ENCODE peak calls at places on chromosomes 7 and 10, in eight cellular contexts. Q is EL; A is uterus; B is HS-5; J is pulmonary artery endothelial cell; C is islet precursor cell; P is NCI-H1105 treated with DMSO at 0.1 percent for 48 hours; O is activated effector memory CD4-positive, alpha-beta T cell treated with anti-CD3 and anti-CD28 coated beads, Interleukin-2, amount 50 U/mL, for 16 hours. U is an unnamed sample.

GRCh38 chr10:126012485-126012884 is 116.1 kb downstream of the FANK1 start:
- DNase-seq in Q (peak; percentile 16), A (no peak), B (no peak), J (no peak), C (no peak), P (no peak), O (no peak), U (no peak)

GRCh38 chr7:25249772-25250171 is 21.5 kb upstream of the NPVF start:
- DNase-seq in Q (no peak), A (no peak), B (no peak), J (no peak), C (no peak), P (no peak), O (no peak), U (no peak)

GRCh38 chr10:109245821-109246220 is 677.5 kb downstream of the XPNPEP1 start:
- DNase-seq in Q (no peak), A (no peak), B (no peak), J (no peak), C (no peak), P (no peak), O (no peak), U (no peak)

GRCh38 chr10:73586583-73586984 is 4.6 kb downstream of the USP54 start:
- DNase-seq in Q (peak; percentile 87), A (no peak), B (peak; percentile 44), J (peak; percentile 65), C (no peak), P (no peak), O (no peak), U (no peak)

GRCh38 chr7:130831817-130832481 is 97.9 kb upstream of the KLF14 start:
- DNase-seq in Q (peak; percentile 52), A (no peak), B (no peak), J (no peak), C (no peak), P (peak; percentile 57), O (no peak), U (no peak)

GRCh38 chr7:79293655-79294142 is 159.8 kb downstream of the MAGI2 start:
- DNase-seq in Q (peak; percentile 68), A (no peak), B (no peak), J (no peak), C (no peak), P (no peak), O (no peak), U (no peak)

GRCh38 chr10:102280397-102281015 is 35.2 kb downstream of the GBF1 start:
- DNase-seq in Q (peak; percentile 29), A (no peak), B (no peak), J (peak; percentile 29), C (no peak), P (peak; percentile 1), O (no peak), U (no peak)

GRCh38 chr10:24989867-24990266 is 26.1 kb downstream of the ENKUR start:
- DNase-seq in Q (no peak), A (no peak), B (no peak), J (no peak), C (no peak), P (no peak), O (no peak), U (no peak)

GRCh38 chr10:11443468-11444147 is 167.8 kb downstream of the USP6NL start:
- DNase-seq in Q (no peak), A (no peak), B (no peak), J (no peak), C (no peak), P (no peak), O (no peak), U (no peak)

GRCh38 chr10:76547352-76547972 is 1090.1 kb downstream of the KCNMA1 start:
- DNase-seq in Q (peak; percentile 78), A (peak; percentile 80), B (peak; percentile 42), J (peak; percentile 24), C (peak; percentile 83), P (peak; percentile 82), O (peak; percentile 66), U (peak; percentile 61)

GRCh38 chr7:48285365-48285764 is 114.1 kb downstream of the ABCA13 start:
- DNase-seq in Q (peak; percentile 90), A (no peak), B (peak; percentile 93), J (no peak), C (peak; percentile 73), P (no peak), O (no peak), U (no peak)

GRCh38 chr10:124461642-124462347 is at the start of gene LHPP:
- DNase-seq in Q (peak; percentile 84), A (peak; percentile 82), B (peak; percentile 30), J (peak; percentile 26), C (peak; percentile 86), P (peak; percentile 35), O (peak; percentile 95), U (no peak)

GRCh38 chr10:76546411-76546810 is 1091.2 kb downstream of the KCNMA1 start:
- DNase-seq in Q (no peak), A (no peak), B (no peak), J (no peak), C (no peak), P (no peak), O (no peak), U (no peak)

GRCh38 chr10:57818522-57818921 is 449.2 kb downstream of the IPMK start:
- DNase-seq in Q (no peak), A (no peak), B (no peak), J (no peak), C (no peak), P (peak; percentile 74), O (no peak), U (no peak)

GRCh38 chr10:77037735-77038411 is 599.7 kb downstream of the KCNMA1 start:
- DNase-seq in Q (no peak), A (no peak), B (no peak), J (no peak), C (peak; percentile 40), P (peak; percentile 76), O (no peak), U (no peak)

GRCh38 chr7:70030745-70031144 is 432.5 kb downstream of the AUTS2 start:
- DNase-seq in Q (no peak), A (no peak), B (no peak), J (no peak), C (peak; percentile 60), P (no peak), O (no peak), U (no peak)

GRCh38 chr10:74825371-74826141 is 844 bp upstream of the KAT6B start:
- DNase-seq in Q (no peak), A (no peak), B (no peak), J (no peak), C (peak; percentile 80), P (no peak), O (peak; percentile 85), U (no peak)

GRCh38 chr7:130961128-130961601 is 227.2 kb upstream of the KLF14 start:
- DNase-seq in Q (peak; percentile 70), A (no peak), B (peak; percentile 71), J (no peak), C (no peak), P (no peak), O (peak; percentile 91), U (no peak)

GRCh38 chr7:39700932-39701331 is 77.6 kb downstream of the RALA start:
- DNase-seq in Q (no peak), A (no peak), B (no peak), J (no peak), C (no peak), P (no peak), O (no peak), U (no peak)

GRCh38 chr10:49508249-49508648 is 30.7 kb downstream of the ERCC6 start:
- DNase-seq in Q (no peak), A (no peak), B (no peak), J (no peak), C (no peak), P (no peak), O (no peak), U (no peak)

GRCh38 chr10:101228682-101229274 is 485 bp downstream of the LBX1 start:
- DNase-seq in Q (no peak), A (no peak), B (no peak), J (no peak), C (no peak), P (peak; percentile 31), O (no peak), U (no peak)

GRCh38 chr10:3783721-3784432 is 1.1 kb downstream of the KLF6 start:
- DNase-seq in Q (peak; percentile 74), A (peak; percentile 69), B (no peak), J (no peak), C (peak; percentile 70), P (peak; percentile 53), O (peak; percentile 76), U (peak; percentile 72)

GRCh38 chr10:70761727-70762350 is 23.3 kb downstream of the TBATA start:
- DNase-seq in Q (no peak), A (no peak), B (no peak), J (no peak), C (no peak), P (no peak), O (no peak), U (no peak)

GRCh38 chr7:155230169-155230593 is 67.5 kb upstream of the INSIG1 start:
- DNase-seq in Q (peak; percentile 98), A (no peak), B (peak; percentile 90), J (no peak), C (peak; percentile 95), P (no peak), O (no peak), U (no peak)

GRCh38 chr7:55128693-55129394 is 110.0 kb downstream of the EGFR start:
- DNase-seq in Q (no peak), A (peak; percentile 65), B (no peak), J (no peak), C (no peak), P (no peak), O (no peak), U (no peak)

GRCh38 chr10:87925570-87925969 is 62.1 kb downstream of the PTEN start:
- DNase-seq in Q (peak; percentile 28), A (no peak), B (no peak), J (peak; percentile 26), C (no peak), P (peak; percentile 94), O (no peak), U (no peak)

U was measured in NT2/D1.